ENCODE peak calls at places on chromosomes 3 and 15, in eight cellular contexts. T is HCT116, J is A549, G is coronary artery, R is sigmoid colon, X is GM12865, U is brain microvascular endothelial cell, O is breast epithelium. A is an unnamed sample.

GRCh38 chr3:129626744-129627349 is 20.4 kb upstream of the PLXND1 start:
- DNase-seq in T (peak), J (peak), G (peak), R (peak), X (peak), U (peak), O (peak), A (peak)

GRCh38 chr3:84960581-84960980 is 1.8 kb downstream of the CADM2 start:
- DNase-seq in T (no peak), J (no peak), G (no peak), R (no peak), X (no peak), U (no peak), O (no peak), A (no peak)

GRCh38 chr3:86175593-86175992 is 815.4 kb downstream of the VGLL3 start:
- DNase-seq in T (no peak), J (no peak), G (no peak), R (no peak), X (no peak), U (no peak), O (no peak), A (no peak)

GRCh38 chr3:14222900-14223594 is 44.4 kb downstream of the LSM3 start:
- DNase-seq in T (no peak), J (no peak), G (no peak), R (no peak), X (peak), U (no peak), O (no peak), A (no peak)

GRCh38 chr15:27671794-27672438 is 427.2 kb downstream of the OCA2 start:
- DNase-seq in T (no peak), J (no peak), G (no peak), R (no peak), X (no peak), U (no peak), O (no peak), A (no peak)

GRCh38 chr3:39104961-39105686 is 2.3 kb downstream of the GORASP1 start:
- DNase-seq in T (no peak), J (no peak), G (no peak), R (no peak), X (no peak), U (no peak), O (no peak), A (no peak)

GRCh38 chr15:99674279-99674678 is 59.0 kb downstream of the LYSMD4 start:
- DNase-seq in T (no peak), J (no peak), G (no peak), R (no peak), X (no peak), U (no peak), O (no peak), A (no peak)

GRCh38 chr3:38126121-38126892 is 10.6 kb downstream of the ACAA1 start:
- DNase-seq in T (no peak), J (no peak), G (peak), R (peak), X (no peak), U (no peak), O (no peak), A (no peak)

GRCh38 chr15:52233405-52233804 is 42.2 kb upstream of the GNB5 start:
- DNase-seq in T (no peak), J (no peak), G (no peak), R (no peak), X (peak), U (no peak), O (no peak), A (peak)

GRCh38 chr3:125006190-125006855 is 49.5 kb downstream of the HEG1 start:
- DNase-seq in T (no peak), J (no peak), G (no peak), R (no peak), X (no peak), U (no peak), O (no peak), A (no peak)

GRCh38 chr3:36776436-36776835 is 12.1 kb upstream of the DCLK3 start:
- DNase-seq in T (no peak), J (no peak), G (no peak), R (no peak), X (no peak), U (no peak), O (no peak), A (no peak)

GRCh38 chr3:190242147-190242546 is 80.1 kb downstream of the CLDN1 start:
- DNase-seq in T (no peak), J (no peak), G (no peak), R (no peak), X (no peak), U (no peak), O (no peak), A (no peak)

GRCh38 chr3:187969581-187969950 is 184.4 kb upstream of the LPP start:
- DNase-seq in T (no peak), J (no peak), G (no peak), R (no peak), X (no peak), U (no peak), O (no peak), A (no peak)

GRCh38 chr3:52288674-52289073 is 1.0 kb downstream of the GLYCTK start:
- DNase-seq in T (no peak), J (no peak), G (no peak), R (peak), X (no peak), U (no peak), O (no peak), A (no peak)

GRCh38 chr3:53056442-53056841 is 10.6 kb upstream of the SFMBT1 start:
- DNase-seq in T (no peak), J (peak), G (peak), R (peak), X (peak), U (no peak), O (no peak), A (no peak)

GRCh38 chr3:108125550-108126071 is 34.8 kb upstream of the CD47 start:
- DNase-seq in T (no peak), J (no peak), G (no peak), R (no peak), X (peak), U (no peak), O (no peak), A (peak)

GRCh38 chr15:77138167-77138522 is 67.2 kb upstream of the TSPAN3 start:
- DNase-seq in T (no peak), J (no peak), G (no peak), R (no peak), X (no peak), U (peak), O (no peak), A (no peak)

GRCh38 chr3:193843447-193844301 is 250.7 kb downstream of the OPA1 start:
- DNase-seq in T (no peak), J (peak), G (no peak), R (no peak), X (no peak), U (no peak), O (no peak), A (no peak)

GRCh38 chr3:30688776-30689175 is 82.4 kb downstream of the TGFBR2 start:
- DNase-seq in T (no peak), J (peak), G (no peak), R (no peak), X (no peak), U (peak), O (no peak), A (no peak)

GRCh38 chr3:157436583-157437300 is at the start of gene PTX3:
- DNase-seq in T (no peak), J (peak), G (peak), R (peak), X (no peak), U (peak), O (no peak), A (no peak)

GRCh38 chr3:187773233-187773962 is 28.1 kb upstream of the BCL6 start:
- DNase-seq in T (no peak), J (no peak), G (no peak), R (no peak), X (peak), U (no peak), O (no peak), A (peak)

DNA sequence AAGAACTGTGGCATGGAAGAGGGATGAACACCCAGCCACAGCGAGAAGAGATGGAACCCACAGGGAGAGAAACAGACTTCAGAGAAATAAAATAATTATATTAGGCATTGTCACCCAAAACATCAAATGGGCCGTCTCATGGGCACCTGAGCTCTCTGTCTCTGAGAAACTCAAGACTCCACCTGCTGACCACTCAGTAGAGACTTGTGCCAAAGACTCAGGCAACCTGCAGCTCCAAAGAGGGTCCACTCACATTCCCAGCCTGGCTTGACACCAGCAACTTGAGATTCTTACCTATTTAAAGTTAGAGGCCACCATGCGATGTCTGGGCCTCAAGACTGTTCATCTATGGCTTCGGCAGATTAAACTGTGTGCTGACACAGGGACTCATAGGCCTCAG is 12.0 kb downstream of the SEMA5B start:
- DNase-seq in T (no peak), J (no peak), G (no peak), R (no peak), X (no peak), U (no peak), O (no peak), A (no peak)
- TF ChIP-seq CTCF in T (peak), J (peak), G (no peak), R (no peak), X (no peak), U (peak), O (no peak), A (peak)

DNA sequence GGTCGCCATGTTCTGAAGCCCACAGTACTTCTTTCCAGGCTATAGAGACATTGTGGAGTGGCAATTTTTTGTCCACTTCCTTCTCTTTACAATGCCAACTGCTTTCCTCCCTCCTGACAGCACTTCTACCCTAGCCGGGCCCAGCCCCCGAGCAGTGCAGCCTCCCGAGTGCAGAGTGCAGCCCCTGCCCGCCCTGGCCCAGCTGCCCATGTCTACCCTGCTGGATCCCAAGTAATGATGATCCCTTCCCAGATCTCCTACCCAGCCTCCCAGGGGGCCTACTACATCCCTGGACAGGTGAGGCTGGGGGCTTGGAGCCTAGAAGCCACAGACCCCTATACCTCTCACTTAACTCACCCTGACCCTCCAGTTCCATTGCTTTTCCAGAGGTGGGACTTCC is 2.8 kb downstream of the EIF4G1 start:
- DNase-seq in T (no peak), J (no peak), G (no peak), R (no peak), X (no peak), U (no peak), O (no peak), A (no peak)
- H3K4me3 ChIP-seq in T (no peak), J (peak), G (peak), R (no peak), X (no peak), U (peak), O (no peak), A (no peak)

DNA sequence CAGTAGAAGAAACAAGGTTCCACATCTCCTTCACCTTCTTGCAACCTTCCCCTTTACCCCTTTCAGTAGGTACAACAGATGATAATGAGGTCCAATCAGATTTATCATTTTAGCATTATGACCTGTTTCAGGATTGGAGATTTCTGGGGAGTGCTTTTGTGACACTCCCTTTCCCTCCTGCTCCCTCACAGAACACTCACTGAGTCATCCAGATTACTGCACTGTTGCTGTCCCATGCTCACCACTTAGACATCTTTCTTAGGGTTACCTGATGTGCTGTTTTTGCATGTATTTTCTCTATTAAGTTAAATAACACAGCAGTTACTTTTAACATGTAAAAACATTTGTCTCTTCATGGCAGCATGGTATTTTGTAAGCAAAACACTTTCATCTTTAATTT is 118.5 kb downstream of the MFSD1 start:
- DNase-seq in T (no peak), J (no peak), G (no peak), R (no peak), X (no peak), U (no peak), O (no peak), A (no peak)
- TF ChIP-seq CTCF in T (no peak), J (no peak), G (no peak), R (no peak), X (no peak), U (no peak), O (no peak), A (no peak)

DNA sequence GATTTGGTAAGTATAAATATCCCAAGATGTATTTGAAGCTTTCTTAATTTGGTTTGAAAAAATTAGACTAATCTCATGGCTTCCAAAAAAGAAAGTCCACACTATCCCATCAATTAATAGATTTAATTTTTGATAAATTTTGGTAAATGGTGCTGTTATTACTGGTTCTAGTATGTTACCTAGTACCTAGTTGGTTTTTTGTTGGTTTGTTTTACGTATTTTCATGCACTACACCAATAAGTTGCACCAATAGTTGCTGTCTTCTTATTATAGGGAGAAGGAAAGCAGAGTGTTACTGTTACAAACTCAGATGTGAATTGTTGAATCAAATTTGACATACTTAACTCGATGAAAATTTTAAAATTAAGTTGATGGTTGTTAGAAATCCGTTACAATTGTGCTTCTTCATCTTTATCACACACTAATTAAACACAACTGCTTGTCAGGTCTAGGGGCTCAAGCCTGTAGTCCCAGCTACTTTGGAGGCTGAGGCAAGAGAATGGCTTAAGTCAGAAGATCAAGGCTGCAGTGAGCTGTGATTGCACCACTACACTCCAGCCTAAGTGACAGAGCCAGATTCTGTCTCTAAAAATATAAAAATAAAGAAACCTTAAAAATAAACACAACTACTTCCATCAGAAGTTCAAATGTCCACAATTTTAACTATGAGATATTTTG is 23.1 kb upstream of the MBNL1 start:
- DNase-seq in T (no peak), J (no peak), G (no peak), R (no peak), X (no peak), U (no peak), O (no peak), A (no peak)
- H3K4me3 ChIP-seq in T (no peak), J (no peak), G (no peak), R (no peak), X (peak), U (no peak), O (no peak), A (peak)

DNA sequence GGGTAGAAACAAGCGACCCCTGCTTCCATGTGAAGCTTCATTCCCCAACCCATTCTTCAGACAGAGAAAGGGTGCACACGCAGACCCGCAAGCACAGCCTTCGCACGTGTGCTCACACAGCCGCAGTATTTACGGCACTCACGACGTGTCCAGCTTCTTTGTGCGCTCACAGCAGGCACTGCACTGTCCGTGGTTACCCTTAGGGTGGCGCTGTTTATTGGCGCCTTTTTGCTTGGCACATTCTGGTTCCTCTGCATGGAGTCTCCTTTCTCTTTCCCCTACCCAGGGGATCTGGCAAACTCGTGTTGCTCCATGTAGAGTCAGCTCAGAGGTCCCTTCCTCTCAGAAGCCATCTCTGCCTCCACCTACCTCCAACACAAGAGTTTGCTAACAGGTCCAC is 115.1 kb downstream of the SLCO3A1 start:
- DNase-seq in T (no peak), J (no peak), G (no peak), R (no peak), X (no peak), U (no peak), O (no peak), A (no peak)
- TF ChIP-seq CTCF in T (no peak), J (no peak), G (no peak), R (no peak), X (no peak), U (peak), O (no peak), A (peak)

GRCh38 chr15:92801412-92801773 is 98.7 kb upstream of the CHD2 start:
- DNase-seq in T (peak), J (peak), G (no peak), R (no peak), X (no peak), U (peak), O (no peak), A (no peak)
- H3K4me3 ChIP-seq in T (peak), J (no peak), G (no peak), R (no peak), X (no peak), U (no peak), O (no peak), A (no peak)

GRCh38 chr3:58132850-58133249 is 77.9 kb downstream of the DNASE1L3 start:
- DNase-seq in T (no peak), J (no peak), G (no peak), R (no peak), X (no peak), U (no peak), O (no peak), A (no peak)

GRCh38 chr3:58134468-58134867 is 76.3 kb downstream of the DNASE1L3 start:
- DNase-seq in T (no peak), J (no peak), G (no peak), R (no peak), X (no peak), U (no peak), O (no peak), A (no peak)

GRCh38 chr3:58137306-58137705 is 73.5 kb downstream of the DNASE1L3 start:
- DNase-seq in T (no peak), J (no peak), G (no peak), R (no peak), X (no peak), U (no peak), O (no peak), A (no peak)

GRCh38 chr3:58131101-58131500 is 79.7 kb downstream of the DNASE1L3 start:
- DNase-seq in T (no peak), J (no peak), G (no peak), R (no peak), X (no peak), U (no peak), O (no peak), A (no peak)

GRCh38 chr3:58135712-58136543 is 74.8 kb downstream of the DNASE1L3 start:
- DNase-seq in T (no peak), J (no peak), G (no peak), R (no peak), X (no peak), U (no peak), O (no peak), A (no peak)
- TF ChIP-seq CTCF in T (no peak), J (peak), G (no peak), R (peak), X (peak), U (no peak), O (no peak), A (peak)

DNA sequence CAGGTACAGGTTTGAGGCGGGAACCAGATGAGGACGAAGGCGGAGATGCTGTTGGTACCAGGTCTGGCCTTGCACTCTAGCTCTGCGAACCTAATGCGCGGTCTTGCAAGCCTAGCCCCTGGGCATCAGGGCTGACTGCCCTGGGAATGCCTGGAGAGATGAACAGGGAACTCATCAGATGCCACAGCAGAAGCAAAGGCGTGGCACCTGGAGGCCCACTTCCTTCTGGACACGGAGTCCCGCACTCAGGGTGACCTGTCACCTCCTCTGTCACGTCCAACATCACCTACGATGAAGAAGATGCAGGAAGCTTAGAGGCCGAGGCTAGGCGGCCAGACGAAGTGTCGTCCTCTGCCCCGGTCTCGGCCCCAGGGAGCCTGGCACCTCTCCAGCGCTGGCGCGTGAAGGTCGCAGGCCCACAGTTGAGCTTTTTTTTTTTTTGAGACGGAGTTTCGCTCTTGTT is 9.4 kb downstream of the RPLP1 start:
- DNase-seq in T (no peak), J (no peak), G (no peak), R (peak), X (no peak), U (no peak), O (no peak), A (no peak)
- H3K4me3 ChIP-seq in T (peak), J (peak), G (peak), R (peak), X (peak), U (peak), O (peak), A (peak)

A was measured in GM06990.